ENCODE peak calls at places on chromosome 5, in nine cellular contexts. N is transverse colon, H is NT2/D1, G is tibial nerve, F is colonic mucosa, Z is IMR-90, U is kidney, D is astrocyte of the cerebellum, Y is breast epithelium. I is an unnamed sample.

GRCh38 chr5:71809446-71809845 is 90.4 kb downstream of the CARTPT start:
- DNase-seq in Y (no peak), Z (no peak), H (no peak), D (no peak), N (no peak), G (no peak), U (no peak), F (no peak), I (no peak)

GRCh38 chr5:156623381-156624040 is 226.6 kb upstream of the PPP1R2B start:
- DNase-seq in U (no peak), Z (no peak), N (no peak), H (no peak), D (no peak), Y (no peak), G (no peak), F (no peak), I (no peak)

GRCh38 chr5:103562453-103563157 is at the start of gene NUDT12:
- DNase-seq in D (peak; percentile 51), Z (peak; percentile 67), H (peak; percentile 43), F (peak; percentile 72), U (peak; percentile 88), G (peak; percentile 48), N (peak; percentile 59), Y (peak; percentile 64), I (peak; percentile 84)

GRCh38 chr5:75279324-75279723 is 42.6 kb upstream of the ANKRD31 start:
- DNase-seq in Z (no peak), H (no peak), F (no peak), Y (no peak), N (no peak), G (no peak), U (no peak), D (no peak), I (no peak)

GRCh38 chr5:32076699-32077695 is 97.1 kb downstream of the GOLPH3 start:
- DNase-seq in Y (no peak), Z (peak; percentile 59), G (peak; percentile 87), N (peak; percentile 27), U (no peak), F (peak; percentile 27), H (no peak), D (peak; percentile 94), I (peak; percentile 30)

GRCh38 chr5:161851691-161852299 is 3.9 kb downstream of the GABRA1 start:
- DNase-seq in H (no peak), Y (no peak), F (no peak), D (no peak), G (no peak), N (no peak), U (no peak), Z (no peak), I (peak; percentile 6)

GRCh38 chr5:143947313-143947712 is 135.4 kb downstream of the HMHB1 start:
- DNase-seq in D (no peak), Z (no peak), H (no peak), U (no peak), F (no peak), G (no peak), Y (no peak), N (no peak), I (no peak)

GRCh38 chr5:105868038-105868775 is 1802.5 kb downstream of the EFNA5 start:
- DNase-seq in Z (no peak), U (peak; percentile 8), N (no peak), D (no peak), Y (no peak), H (no peak), G (no peak), F (no peak), I (peak; percentile 70)

GRCh38 chr5:168796840-168797548 is 217.8 kb upstream of the PANK3 start:
- DNase-seq in N (no peak), H (no peak), G (no peak), F (no peak), U (no peak), Y (no peak), D (no peak), Z (no peak), I (no peak)

GRCh38 chr5:134564396-134564795 is 38.9 kb downstream of the JADE2 start:
- DNase-seq in Y (no peak), H (no peak), F (no peak), G (no peak), Z (no peak), D (no peak), N (no peak), U (no peak), I (no peak)

GRCh38 chr5:113807384-113808053 is 294.0 kb downstream of the YTHDC2 start:
- DNase-seq in N (no peak), Y (no peak), D (peak; percentile 8), U (no peak), H (no peak), F (peak; percentile 19), Z (peak; percentile 23), G (no peak), I (no peak)
- H3K4me3 ChIP-seq in N (no peak overlapping the region), Y (peak overlapping the region; percentile 22), D (no peak overlapping the region), U (no peak overlapping the region), H (no peak overlapping the region), F (no peak overlapping the region), Z (no peak overlapping the region), G (no peak overlapping the region), I (no peak overlapping the region)

GRCh38 chr5:138092301-138092700 is 8.5 kb downstream of the WNT8A start:
- DNase-seq in D (no peak), N (no peak), F (no peak), Y (no peak), Z (no peak), G (no peak), H (no peak), U (no peak), I (no peak)
- H3K4me3 ChIP-seq in D (no peak overlapping the region), N (no peak overlapping the region), F (no peak overlapping the region), Y (no peak overlapping the region), Z (no peak overlapping the region), G (no peak overlapping the region), H (no peak overlapping the region), U (no peak overlapping the region), I (no peak overlapping the region)

DNA sequence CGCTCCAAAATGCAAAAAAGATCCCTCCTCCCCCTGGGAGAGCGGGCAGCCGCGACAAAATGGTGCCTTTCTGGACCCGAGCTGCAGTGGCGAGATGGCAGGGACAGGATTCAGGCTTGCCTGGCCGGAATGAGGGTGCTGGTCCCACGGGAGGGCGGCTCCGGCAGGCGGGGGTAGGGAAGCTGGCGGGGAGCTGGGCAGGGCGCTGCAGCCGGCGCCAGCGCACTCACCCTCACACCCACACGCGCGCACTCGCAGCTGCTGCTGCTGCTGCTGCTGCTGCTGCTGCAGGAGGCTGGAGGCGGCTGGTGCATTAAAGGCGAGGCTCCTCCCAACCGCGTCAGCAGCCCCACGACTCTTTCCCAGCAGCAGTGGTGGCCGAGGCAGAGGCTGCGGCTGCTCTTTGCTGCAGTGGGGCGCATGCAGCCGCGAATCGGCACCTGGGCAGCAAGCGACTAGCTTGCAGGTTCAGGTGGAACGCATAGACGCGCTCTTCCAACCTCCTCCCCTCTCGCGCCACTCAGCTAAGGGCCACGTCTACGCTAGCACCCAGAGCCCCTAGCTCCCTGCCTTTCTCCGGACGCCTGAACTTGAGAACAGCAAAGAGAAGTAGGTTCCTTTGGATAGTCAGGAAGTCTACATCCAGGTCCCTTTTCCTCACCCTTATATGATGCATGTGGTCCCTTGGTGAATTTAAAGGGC is at the start of gene PPP2R2B:
- DNase-seq in D (no peak), F (no peak), U (peak; percentile 74), Z (peak; percentile 1), H (no peak), G (no peak), Y (no peak), N (peak; percentile 16), I (no peak)
- H3K4me3 ChIP-seq in D (peak within 1 kb of the TSS; percentile 75), F (peak within 1 kb of the TSS; percentile 23), U (peak within 1 kb of the TSS; percentile 68), Z (no peak within 1 kb of the TSS), H (peak within 1 kb of the TSS; percentile 71), G (peak within 1 kb of the TSS; percentile 38), Y (peak within 1 kb of the TSS; percentile 55), N (peak within 1 kb of the TSS; percentile 42), I (no peak within 1 kb of the TSS)

GRCh38 chr5:142537938-142538337 is 148.0 kb downstream of the FGF1 start:
- DNase-seq in N (no peak), G (no peak), Z (no peak), Y (no peak), D (no peak), U (no peak), F (no peak), H (no peak), I (no peak)

GRCh38 chr5:142542906-142543305 is 143.0 kb downstream of the FGF1 start:
- DNase-seq in Z (peak; percentile 55), Y (no peak), U (no peak), F (no peak), D (no peak), H (no peak), G (peak; percentile 27), N (no peak), I (no peak)

GRCh38 chr5:142539154-142539740 is 146.6 kb downstream of the FGF1 start:
- DNase-seq in G (no peak), Y (no peak), U (no peak), F (no peak), D (no peak), H (no peak), Z (no peak), N (no peak), I (no peak)

GRCh38 chr5:142543951-142544753 is 141.7 kb downstream of the FGF1 start:
- DNase-seq in G (no peak), H (no peak), D (no peak), F (no peak), Z (peak; percentile 51), Y (no peak), N (no peak), U (no peak), I (no peak)

DNA sequence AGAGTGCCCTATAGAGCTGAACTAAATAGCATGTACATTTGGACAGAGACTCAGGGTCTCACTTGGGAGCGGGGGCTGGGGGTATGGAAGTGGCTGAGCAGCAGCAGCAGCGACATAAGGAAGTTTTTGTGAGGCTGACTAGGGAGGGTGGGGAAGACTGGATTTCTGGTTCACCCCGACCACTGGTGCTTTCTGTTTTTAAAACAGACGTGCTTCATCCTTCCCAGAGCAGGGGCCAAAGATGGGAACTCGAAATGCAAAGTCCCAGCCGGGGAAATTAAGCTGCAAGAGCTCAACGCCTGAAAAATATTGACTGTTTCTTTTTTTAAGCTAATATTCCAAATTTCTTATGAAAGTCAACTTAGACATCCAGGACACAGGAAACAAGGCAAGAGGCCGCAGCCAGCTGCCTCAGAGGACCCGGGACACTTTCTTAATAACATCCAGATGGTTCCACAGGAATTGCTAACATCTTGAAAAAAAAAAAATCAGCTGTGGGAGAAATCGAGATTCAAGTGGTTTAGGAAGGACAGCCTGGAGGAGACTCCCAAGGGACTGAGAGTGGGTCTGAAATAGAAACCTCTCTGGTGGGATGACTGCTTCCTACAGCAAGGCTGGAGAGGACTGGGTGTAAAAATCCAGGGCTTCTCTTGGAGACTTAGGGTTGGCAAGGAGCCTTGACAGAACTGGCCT is 145.0 kb downstream of the FGF1 start:
- DNase-seq in D (no peak), U (peak; percentile 76), G (peak; percentile 18), Z (peak; percentile 74), H (no peak), F (no peak), N (peak; percentile 11), Y (no peak), I (no peak)
- H3K4me3 ChIP-seq in D (no peak overlapping the region), U (no peak overlapping the region), G (no peak overlapping the region), Z (no peak overlapping the region), H (no peak overlapping the region), F (no peak overlapping the region), N (no peak overlapping the region), Y (no peak overlapping the region), I (no peak overlapping the region)